ENCODE peak calls at places on chromosomes 2 and 18, in four cellular contexts. One of them, this sample, is unnamed.

GRCh38 chr2:241007880-241008710 is 9.7 kb downstream of the SNED1 start:
- DNase-seq in HCT116: no peak
- DNase-seq in HepG2: no peak
- DNase-seq in Panc1: no peak
- DNase-seq in this sample: no peak

GRCh38 chr18:59927246-59927825 is 27.5 kb downstream of the PMAIP1 start:
- DNase-seq in HCT116: no peak
- DNase-seq in HepG2: no peak
- DNase-seq in Panc1: no peak
- DNase-seq in this sample: no peak

GRCh38 chr2:30708491-30709290 is 98.6 kb downstream of the CAPN13 start:
- DNase-seq in HCT116: no peak
- DNase-seq in HepG2: no peak
- DNase-seq in Panc1: no peak
- DNase-seq in this sample: peak; percentile 21

GRCh38 chr2:8729939-8730338 is 48.1 kb downstream of the ID2 start:
- DNase-seq in HCT116: no peak
- DNase-seq in HepG2: no peak
- DNase-seq in Panc1: no peak
- DNase-seq in this sample: no peak

GRCh38 chr2:86790828-86791561 is at the start of gene CD8A:
- DNase-seq in HCT116: no peak
- DNase-seq in HepG2: no peak
- DNase-seq in Panc1: no peak
- DNase-seq in this sample: no peak

GRCh38 chr18:79940814-79941472 is 10.5 kb downstream of the SLC66A2 start:
- DNase-seq in HCT116: no peak
- DNase-seq in HepG2: no peak
- DNase-seq in Panc1: no peak
- DNase-seq in this sample: no peak

GRCh38 chr2:118738524-118739308 is 108.7 kb downstream of the EN1 start:
- DNase-seq in HCT116: peak; percentile 71
- DNase-seq in HepG2: peak; percentile 6
- DNase-seq in Panc1: peak; percentile 62
- DNase-seq in this sample: peak; percentile 58

GRCh38 chr2:175807031-175807873 is 194.8 kb downstream of the LNPK start:
- DNase-seq in HCT116: no peak
- DNase-seq in HepG2: no peak
- DNase-seq in Panc1: no peak
- DNase-seq in this sample: no peak

GRCh38 chr2:214737188-214737587 is 72.3 kb downstream of the BARD1 start:
- DNase-seq in HCT116: no peak
- DNase-seq in HepG2: no peak
- DNase-seq in Panc1: no peak
- DNase-seq in this sample: no peak

GRCh38 chr2:75521225-75521872 is 39.4 kb downstream of the EVA1A start:
- DNase-seq in HCT116: no peak
- DNase-seq in HepG2: peak; percentile 98
- DNase-seq in Panc1: no peak
- DNase-seq in this sample: no peak

GRCh38 chr2:127814677-127815076 is 3.7 kb upstream of the WDR33 start:
- DNase-seq in HCT116: no peak
- DNase-seq in HepG2: no peak
- DNase-seq in Panc1: no peak
- DNase-seq in this sample: no peak

GRCh38 chr2:48993576-48993975 is 160.7 kb downstream of the FSHR start:
- DNase-seq in HCT116: no peak
- DNase-seq in HepG2: no peak
- DNase-seq in Panc1: no peak
- DNase-seq in this sample: no peak

GRCh38 chr2:160324161-160324768 is 124.2 kb upstream of the ITGB6 start:
- DNase-seq in HCT116: peak; percentile 26
- DNase-seq in HepG2: peak; percentile 34
- DNase-seq in Panc1: peak; percentile 35
- DNase-seq in this sample: peak; percentile 23

GRCh38 chr2:39452396-39452795 is 15.3 kb upstream of the MAP4K3 start:
- DNase-seq in HCT116: no peak
- DNase-seq in HepG2: no peak
- DNase-seq in Panc1: no peak
- DNase-seq in this sample: no peak

DNA sequence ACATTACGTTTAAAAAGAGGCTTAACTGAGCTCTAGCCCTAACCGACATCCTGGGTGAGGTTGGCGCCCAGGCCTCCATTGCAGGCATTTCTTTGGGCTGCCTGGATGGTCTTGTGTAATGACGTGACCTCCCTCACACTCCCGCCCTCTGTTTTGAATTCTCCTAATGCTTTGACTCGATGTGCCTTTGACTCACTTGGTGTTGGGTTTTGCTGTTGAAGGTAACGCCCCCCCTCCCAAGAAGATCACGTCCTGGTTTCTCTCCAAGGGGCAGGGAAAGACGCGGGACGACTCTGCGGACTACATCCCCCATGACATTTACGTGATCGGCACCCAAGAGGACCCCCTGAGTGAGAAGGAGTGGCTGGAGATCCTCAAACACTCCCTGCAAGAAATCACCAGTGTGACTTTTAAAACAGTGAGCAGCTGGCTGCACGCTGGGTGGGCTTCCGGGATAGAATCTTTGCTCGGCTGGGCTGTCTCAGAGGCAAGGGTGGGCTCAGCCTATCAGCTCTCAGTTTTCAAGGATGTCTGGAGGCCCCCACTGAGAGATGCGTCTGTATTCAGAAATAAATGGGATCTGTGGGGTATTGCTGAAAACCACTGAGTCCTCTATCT is 87.9 kb upstream of the ATG16L1 start:
- DNase-seq in HCT116: no peak
- DNase-seq in HepG2: no peak
- DNase-seq in Panc1: no peak
- DNase-seq in this sample: no peak
- TF ChIP-seq TCF7L2 in HCT116: no peak
- TF ChIP-seq TCF7L2 in HepG2: no peak
- TF ChIP-seq TCF7L2 in Panc1: no peak
- TF ChIP-seq TCF7L2 in this sample: no peak

GRCh38 chr2:65159921-65160320 is 30.0 kb upstream of the RAB1A start:
- DNase-seq in HCT116: no peak
- DNase-seq in HepG2: no peak
- DNase-seq in Panc1: no peak
- DNase-seq in this sample: no peak

GRCh38 chr2:65159261-65159660 is 29.4 kb upstream of the RAB1A start:
- DNase-seq in HCT116: no peak
- DNase-seq in HepG2: no peak
- DNase-seq in Panc1: no peak
- DNase-seq in this sample: no peak

GRCh38 chr2:65165595-65165994 is 35.7 kb upstream of the RAB1A start:
- DNase-seq in HCT116: no peak
- DNase-seq in HepG2: no peak
- DNase-seq in Panc1: no peak
- DNase-seq in this sample: no peak

GRCh38 chr2:65161551-65162100 is 31.7 kb upstream of the RAB1A start:
- DNase-seq in HCT116: no peak
- DNase-seq in HepG2: no peak
- DNase-seq in Panc1: no peak
- DNase-seq in this sample: no peak

GRCh38 chr2:65164379-65165023 is 34.6 kb upstream of the RAB1A start:
- DNase-seq in HCT116: no peak
- DNase-seq in HepG2: no peak
- DNase-seq in Panc1: no peak
- DNase-seq in this sample: no peak
- TF ChIP-seq TCF7L2 in HCT116: no peak
- TF ChIP-seq TCF7L2 in HepG2: no peak
- TF ChIP-seq TCF7L2 in Panc1: no peak
- TF ChIP-seq TCF7L2 in this sample: no peak

GRCh38 chr2:3251974-3252373 is 125.6 kb downstream of the EIPR1 start:
- DNase-seq in HCT116: no peak
- DNase-seq in HepG2: no peak
- DNase-seq in Panc1: no peak
- DNase-seq in this sample: no peak
- TF ChIP-seq TCF7L2 in HCT116: no peak
- TF ChIP-seq TCF7L2 in HepG2: no peak
- TF ChIP-seq TCF7L2 in Panc1: no peak
- TF ChIP-seq TCF7L2 in this sample: no peak

DNA sequence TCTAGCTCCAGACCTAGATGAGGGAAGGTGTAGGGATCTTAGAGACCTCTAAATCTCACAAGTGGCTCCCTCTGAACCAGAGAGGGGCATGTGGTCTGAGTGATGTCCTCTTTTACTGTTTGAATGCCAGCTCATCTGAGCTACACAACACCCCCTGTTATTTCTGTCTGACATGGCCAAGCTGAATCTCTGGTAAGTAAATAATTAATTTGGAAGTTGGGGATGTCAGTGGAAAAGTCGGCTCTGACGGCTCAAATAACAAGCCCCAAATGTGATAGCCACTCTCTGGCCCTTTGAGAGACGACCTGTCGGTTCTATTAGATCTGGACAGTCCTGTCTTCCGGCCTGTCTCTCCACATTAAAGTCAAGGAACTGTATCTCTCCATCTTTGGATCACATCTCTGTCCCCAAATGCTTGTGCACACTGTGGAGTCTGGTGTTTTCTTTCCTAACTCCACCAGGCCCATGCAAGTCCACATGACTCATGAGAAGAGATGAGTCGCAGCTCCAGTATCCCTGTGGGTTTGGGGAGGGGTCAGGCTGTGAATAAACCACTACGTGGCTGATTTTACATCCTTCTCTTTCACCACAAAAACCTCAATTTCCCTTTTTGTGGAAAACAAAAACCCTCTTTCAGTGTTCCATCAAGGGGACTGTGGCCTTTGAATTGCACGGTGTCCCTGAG is 52.5 kb downstream of the SETBP1 start:
- DNase-seq in HCT116: no peak
- DNase-seq in HepG2: no peak
- DNase-seq in Panc1: no peak
- DNase-seq in this sample: no peak
- TF ChIP-seq TCF7L2 in HCT116: no peak
- TF ChIP-seq TCF7L2 in HepG2: no peak
- TF ChIP-seq TCF7L2 in Panc1: no peak
- TF ChIP-seq TCF7L2 in this sample: no peak